ENCODE peak calls at places on chromosomes 11 and 22, in five cellular contexts. X is H1, D is prostate gland, G is transverse colon, Q is stomach. H is an unnamed sample.

GRCh38 chr11:71331631-71332030 is 79.3 kb upstream of the SHANK2 start:
- DNase-seq in X (no peak), D (no peak), G (no peak), Q (peak), H (no peak)

GRCh38 chr22:43891360-43892182 is at the start of gene PNPLA5:
- DNase-seq in X (no peak), D (no peak), G (no peak), Q (no peak), H (no peak)

GRCh38 chr22:39820266-39820665 is 73.3 kb downstream of the ENTHD1 start:
- DNase-seq in X (no peak), D (no peak), G (no peak), Q (no peak), H (no peak)

GRCh38 chr11:73566422-73566821 is 31.5 kb downstream of the FAM168A start:
- DNase-seq in X (no peak), D (no peak), G (no peak), Q (no peak), H (no peak)

GRCh38 chr22:47846206-47846605 is 1083.8 kb downstream of the TBC1D22A start:
- DNase-seq in X (no peak), D (no peak), G (no peak), Q (no peak), H (no peak)

GRCh38 chr22:42645341-42645937 is 3.8 kb downstream of the CYB5R3 start:
- DNase-seq in X (no peak), D (no peak), G (no peak), Q (peak), H (peak)

GRCh38 chr11:47225552-47226137 is 10.9 kb downstream of the DDB2 start:
- DNase-seq in X (no peak), D (no peak), G (no peak), Q (no peak), H (no peak)

GRCh38 chr22:17779286-17780115 is 5.2 kb upstream of the BID start:
- DNase-seq in X (no peak), D (no peak), G (no peak), Q (no peak), H (no peak)

GRCh38 chr11:118232659-118233058 is 7.8 kb upstream of the JAML start:
- DNase-seq in X (no peak), D (no peak), G (no peak), Q (no peak), H (no peak)

GRCh38 chr22:49295465-49295743 is 532.3 kb downstream of the BRD1 start:
- DNase-seq in X (no peak), D (no peak), G (no peak), Q (peak), H (no peak)

GRCh38 chr11:15471028-15471708 is 356.4 kb downstream of the INSC start:
- DNase-seq in X (no peak), D (no peak), G (peak), Q (no peak), H (no peak)

GRCh38 chr11:123111465-123111864 is 49.5 kb upstream of the HSPA8 start:
- DNase-seq in X (no peak), D (no peak), G (no peak), Q (no peak), H (no peak)

GRCh38 chr11:96393753-96394348 is 4.0 kb downstream of the JRKL start:
- DNase-seq in X (no peak), D (no peak), G (no peak), Q (no peak), H (no peak)

GRCh38 chr11:1075341-1075911 is 752 bp downstream of the MUC2 start:
- DNase-seq in X (no peak), D (no peak), G (no peak), Q (no peak), H (no peak)

GRCh38 chr11:121575250-121575962 is 122.6 kb upstream of the SORL1-AS1 start:
- DNase-seq in X (no peak), D (no peak), G (peak), Q (peak), H (no peak)
- TF ChIP-seq POLR2AphosphoS5 in X (no peak), D (peak), G (peak), Q (peak), H (peak)

GRCh38 chr22:46096706-46097230 is 53.6 kb upstream of the PPARA start:
- DNase-seq in X (no peak), D (no peak), G (no peak), Q (no peak), H (no peak)
- TF ChIP-seq POLR2AphosphoS5 in X (no peak), D (no peak), G (no peak), Q (no peak), H (no peak)

GRCh38 chr22:19972652-19973550 is 31.3 kb upstream of the TXNRD2 start:
- DNase-seq in X (no peak), D (no peak), G (no peak), Q (no peak), H (no peak)

GRCh38 chr22:19970479-19971275 is 29.1 kb upstream of the TXNRD2 start:
- DNase-seq in X (no peak), D (peak), G (peak), Q (peak), H (no peak)

GRCh38 chr22:19970031-19970478 is 28.4 kb upstream of the TXNRD2 start:
- DNase-seq in X (no peak), D (no peak), G (no peak), Q (no peak), H (no peak)

GRCh38 chr22:19972251-19972650 is 30.6 kb upstream of the TXNRD2 start:
- DNase-seq in X (no peak), D (no peak), G (no peak), Q (no peak), H (no peak)

DNA sequence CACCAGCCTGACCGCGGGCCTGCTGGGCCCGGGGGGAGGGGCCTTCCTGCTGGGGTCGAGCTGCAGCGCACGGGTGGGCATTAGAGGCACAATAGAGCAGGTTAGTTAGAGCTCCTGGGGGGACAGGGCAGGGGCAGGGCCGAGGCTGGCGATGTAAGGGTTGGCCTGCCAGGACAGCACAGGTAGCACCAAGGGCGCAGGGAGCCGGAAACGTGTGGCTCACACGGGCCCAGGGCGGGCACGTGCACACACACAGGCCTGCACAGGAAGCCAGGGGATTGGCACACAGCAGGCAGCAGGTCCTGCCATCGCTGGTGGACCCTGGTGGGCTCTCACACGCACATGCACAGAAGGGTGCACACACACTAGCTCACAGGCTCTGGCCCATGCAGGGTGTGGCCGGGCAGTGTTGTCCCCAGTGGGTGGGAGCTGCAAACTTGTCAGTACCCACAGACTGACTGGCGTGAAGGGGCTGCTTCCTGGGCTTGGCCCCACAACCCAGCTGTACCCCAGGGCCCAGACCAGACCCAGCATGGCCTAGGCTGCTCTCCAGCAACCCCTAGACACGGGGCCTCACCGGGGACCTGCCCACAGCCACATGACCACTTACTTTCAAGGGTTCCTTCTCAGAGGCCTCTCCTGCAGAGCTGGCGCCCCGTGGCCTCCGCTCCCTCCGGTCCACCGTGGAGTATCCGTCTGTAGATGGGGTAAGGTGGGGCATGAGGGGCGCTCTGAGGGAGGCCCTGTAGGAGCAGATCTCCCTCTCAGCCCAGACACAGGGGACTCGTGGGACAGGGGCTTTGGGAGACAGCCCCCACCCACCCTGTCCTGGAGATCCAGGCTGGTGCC is 29.9 kb upstream of the TXNRD2 start:
- DNase-seq in X (no peak), D (no peak), G (no peak), Q (peak), H (no peak)
- TF ChIP-seq POLR2AphosphoS5 in X (no peak), D (no peak), G (no peak), Q (no peak), H (no peak)

GRCh38 chr11:75201771-75202170 is 38.8 kb upstream of the TPBGL start:
- DNase-seq in X (no peak), D (no peak), G (no peak), Q (no peak), H (no peak)
- TF ChIP-seq POLR2AphosphoS5 in X (no peak), D (no peak), G (no peak), Q (no peak), H (no peak)

GRCh38 chr22:20115691-20116375 is at the start of gene RANBP1:
- DNase-seq in X (no peak), D (no peak), G (no peak), Q (no peak), H (no peak)

GRCh38 chr22:20117656-20118571 is 888 bp upstream of the TRMT2A start:
- DNase-seq in X (no peak), D (no peak), G (peak), Q (no peak), H (no peak)

GRCh38 chr22:20116376-20116950 is 559 bp downstream of the RANBP1 start:
- DNase-seq in X (no peak), D (no peak), G (no peak), Q (no peak), H (no peak)

GRCh38 chr22:20118572-20119020 is 1.6 kb upstream of the TRMT2A start:
- DNase-seq in X (no peak), D (no peak), G (no peak), Q (no peak), H (no peak)

DNA sequence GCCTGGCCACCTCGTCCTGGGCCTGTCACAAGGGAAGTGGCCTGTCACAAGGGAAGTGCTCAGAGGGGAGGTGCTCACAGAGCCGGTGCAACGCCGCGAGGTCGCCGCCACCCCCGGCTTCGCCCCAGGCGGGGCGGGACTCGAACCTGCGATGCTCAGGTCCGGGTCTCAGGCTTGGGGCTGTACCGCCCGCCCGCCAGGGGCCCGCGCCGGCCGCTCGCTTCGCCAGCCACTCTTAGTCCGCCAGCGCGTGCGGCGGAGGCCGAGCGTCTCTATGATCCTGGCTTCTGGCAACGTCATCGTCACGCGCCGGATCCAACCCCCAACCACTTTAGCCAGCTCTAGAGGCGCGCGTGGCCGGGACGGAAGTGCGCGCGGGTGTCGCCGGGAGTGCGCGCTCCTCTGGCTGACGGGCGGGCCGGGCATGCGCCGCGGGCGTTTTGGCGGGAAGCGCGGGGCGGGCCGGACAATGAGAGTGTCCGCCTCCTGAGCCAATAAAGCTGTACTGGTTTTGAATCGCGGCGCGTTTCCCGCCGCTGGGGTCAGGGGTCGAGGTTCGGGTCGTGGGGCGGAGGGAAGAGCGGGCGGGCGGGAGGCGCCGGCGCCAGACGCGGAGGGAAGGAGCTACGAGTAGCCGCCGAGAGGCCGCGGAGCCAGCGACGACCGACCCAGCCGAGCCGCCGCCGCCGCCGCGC is at the start of gene TRMT2A:
- DNase-seq in X (peak), D (peak), G (peak), Q (peak), H (peak)
- TF ChIP-seq POLR2AphosphoS5 in X (no peak), D (peak), G (peak), Q (peak), H (peak)

GRCh38 chr22:21735198-21736083 is at the start of gene YPEL1:
- DNase-seq in X (peak), D (peak), G (peak), Q (peak), H (no peak)
- TF ChIP-seq POLR2AphosphoS5 in X (peak), D (peak), G (peak), Q (peak), H (peak)

GRCh38 chr22:35344956-35345690 is 35.8 kb upstream of the HMOX1 start:
- DNase-seq in X (no peak), D (no peak), G (peak), Q (no peak), H (no peak)
- TF ChIP-seq POLR2AphosphoS5 in X (no peak), D (no peak), G (no peak), Q (no peak), H (no peak)

GRCh38 chr11:33692013-33692504 is 8.6 kb downstream of the C11orf91 start:
- DNase-seq in X (no peak), D (peak), G (peak), Q (peak), H (no peak)
- TF ChIP-seq POLR2AphosphoS5 in X (no peak), D (peak), G (peak), Q (peak), H (no peak)

GRCh38 chr22:22248878-22249277 is 4.3 kb downstream of the VPREB1 start:
- DNase-seq in X (no peak), D (no peak), G (no peak), Q (no peak), H (peak)
- TF ChIP-seq POLR2AphosphoS5 in X (no peak), D (no peak), G (no peak), Q (no peak), H (no peak)

GRCh38 chr22:30406400-30406799 is 9.6 kb downstream of the SEC14L2 start:
- DNase-seq in X (no peak), D (no peak), G (no peak), Q (no peak), H (no peak)
- TF ChIP-seq POLR2AphosphoS5 in X (no peak), D (no peak), G (no peak), Q (no peak), H (no peak)

H was measured in vagina.